ENCODE peak calls at places on chromosomes 7 and 10, in four cellular contexts. One of them, this sample, is unnamed.

GRCh38 chr7:149787428-149788299 is 14.3 kb upstream of the ZNF467 start:
- DNase-seq in stimulated activated CD8-positive, alpha-beta memory T cell treated with anti-CD3 and anti-CD28 coated beads, Interleukin-12 subunit alpha, Interleukin-12 subunit beta, amount 100 ng/mL, for 1 hour: no peak
- DNase-seq in mesendoderm: peak
- DNase-seq in activated T-helper 1 cell treated with anti-CD3 and anti-CD28 coated beads, Interleukin-12 subunit alpha, Interleukin-12 subunit beta, Interleukin-2, Interleukin-4 antibody, amounts not matched to agents 30 ng/mL and 10 ng/mL and 1 ng/mL, durations not matched to agents 14 hours and 24 hours and 36 hours: no peak
- DNase-seq in this sample: no peak

GRCh38 chr10:19531324-19531723 is 284.9 kb upstream of the PLXDC2 start:
- DNase-seq in stimulated activated CD8-positive, alpha-beta memory T cell treated with anti-CD3 and anti-CD28 coated beads, Interleukin-12 subunit alpha, Interleukin-12 subunit beta, amount 100 ng/mL, for 1 hour: no peak
- DNase-seq in activated T-helper 1 cell treated with anti-CD3 and anti-CD28 coated beads, Interleukin-12 subunit alpha, Interleukin-12 subunit beta, Interleukin-2, Interleukin-4 antibody, amounts not matched to agents 30 ng/mL and 10 ng/mL and 1 ng/mL, durations not matched to agents 14 hours and 24 hours and 36 hours: no peak
- DNase-seq in mesendoderm: no peak
- DNase-seq in this sample: no peak

GRCh38 chr7:41711283-41712064 is 8.6 kb upstream of the INHBA start:
- DNase-seq in activated T-helper 1 cell treated with anti-CD3 and anti-CD28 coated beads, Interleukin-12 subunit alpha, Interleukin-12 subunit beta, Interleukin-2, Interleukin-4 antibody, amounts not matched to agents 30 ng/mL and 10 ng/mL and 1 ng/mL, durations not matched to agents 14 hours and 24 hours and 36 hours: no peak
- DNase-seq in stimulated activated CD8-positive, alpha-beta memory T cell treated with anti-CD3 and anti-CD28 coated beads, Interleukin-12 subunit alpha, Interleukin-12 subunit beta, amount 100 ng/mL, for 1 hour: no peak
- DNase-seq in mesendoderm: peak
- DNase-seq in this sample: no peak

GRCh38 chr7:51927738-51928137 is 611.1 kb upstream of the COBL start:
- DNase-seq in activated T-helper 1 cell treated with anti-CD3 and anti-CD28 coated beads, Interleukin-12 subunit alpha, Interleukin-12 subunit beta, Interleukin-2, Interleukin-4 antibody, amounts not matched to agents 30 ng/mL and 10 ng/mL and 1 ng/mL, durations not matched to agents 14 hours and 24 hours and 36 hours: no peak
- DNase-seq in stimulated activated CD8-positive, alpha-beta memory T cell treated with anti-CD3 and anti-CD28 coated beads, Interleukin-12 subunit alpha, Interleukin-12 subunit beta, amount 100 ng/mL, for 1 hour: no peak
- DNase-seq in mesendoderm: peak
- DNase-seq in this sample: no peak

GRCh38 chr10:104286939-104287338 is 18.0 kb downstream of the GSTO2 start:
- DNase-seq in stimulated activated CD8-positive, alpha-beta memory T cell treated with anti-CD3 and anti-CD28 coated beads, Interleukin-12 subunit alpha, Interleukin-12 subunit beta, amount 100 ng/mL, for 1 hour: no peak
- DNase-seq in mesendoderm: no peak
- DNase-seq in activated T-helper 1 cell treated with anti-CD3 and anti-CD28 coated beads, Interleukin-12 subunit alpha, Interleukin-12 subunit beta, Interleukin-2, Interleukin-4 antibody, amounts not matched to agents 30 ng/mL and 10 ng/mL and 1 ng/mL, durations not matched to agents 14 hours and 24 hours and 36 hours: no peak
- DNase-seq in this sample: no peak

GRCh38 chr10:31381766-31382316 is 62.8 kb downstream of the ZEB1 start:
- DNase-seq in mesendoderm: no peak
- DNase-seq in stimulated activated CD8-positive, alpha-beta memory T cell treated with anti-CD3 and anti-CD28 coated beads, Interleukin-12 subunit alpha, Interleukin-12 subunit beta, amount 100 ng/mL, for 1 hour: no peak
- DNase-seq in activated T-helper 1 cell treated with anti-CD3 and anti-CD28 coated beads, Interleukin-12 subunit alpha, Interleukin-12 subunit beta, Interleukin-2, Interleukin-4 antibody, amounts not matched to agents 30 ng/mL and 10 ng/mL and 1 ng/mL, durations not matched to agents 14 hours and 24 hours and 36 hours: no peak
- DNase-seq in this sample: no peak

GRCh38 chr7:2450198-2451107 is 25.7 kb downstream of the GRIFIN start:
- DNase-seq in stimulated activated CD8-positive, alpha-beta memory T cell treated with anti-CD3 and anti-CD28 coated beads, Interleukin-12 subunit alpha, Interleukin-12 subunit beta, amount 100 ng/mL, for 1 hour: no peak
- DNase-seq in mesendoderm: no peak
- DNase-seq in activated T-helper 1 cell treated with anti-CD3 and anti-CD28 coated beads, Interleukin-12 subunit alpha, Interleukin-12 subunit beta, Interleukin-2, Interleukin-4 antibody, amounts not matched to agents 30 ng/mL and 10 ng/mL and 1 ng/mL, durations not matched to agents 14 hours and 24 hours and 36 hours: no peak
- DNase-seq in this sample: no peak

GRCh38 chr10:107727762-107728317 is 563.3 kb upstream of the SORCS1 start:
- DNase-seq in mesendoderm: no peak
- DNase-seq in activated T-helper 1 cell treated with anti-CD3 and anti-CD28 coated beads, Interleukin-12 subunit alpha, Interleukin-12 subunit beta, Interleukin-2, Interleukin-4 antibody, amounts not matched to agents 30 ng/mL and 10 ng/mL and 1 ng/mL, durations not matched to agents 14 hours and 24 hours and 36 hours: no peak
- DNase-seq in stimulated activated CD8-positive, alpha-beta memory T cell treated with anti-CD3 and anti-CD28 coated beads, Interleukin-12 subunit alpha, Interleukin-12 subunit beta, amount 100 ng/mL, for 1 hour: no peak
- DNase-seq in this sample: peak

GRCh38 chr7:158949359-158949758 is 93.0 kb downstream of the DYNC2I1 start:
- DNase-seq in stimulated activated CD8-positive, alpha-beta memory T cell treated with anti-CD3 and anti-CD28 coated beads, Interleukin-12 subunit alpha, Interleukin-12 subunit beta, amount 100 ng/mL, for 1 hour: no peak
- DNase-seq in activated T-helper 1 cell treated with anti-CD3 and anti-CD28 coated beads, Interleukin-12 subunit alpha, Interleukin-12 subunit beta, Interleukin-2, Interleukin-4 antibody, amounts not matched to agents 30 ng/mL and 10 ng/mL and 1 ng/mL, durations not matched to agents 14 hours and 24 hours and 36 hours: no peak
- DNase-seq in mesendoderm: no peak
- DNase-seq in this sample: no peak

GRCh38 chr7:42292991-42293521 is 56.0 kb upstream of the GLI3 start:
- DNase-seq in mesendoderm: peak
- DNase-seq in stimulated activated CD8-positive, alpha-beta memory T cell treated with anti-CD3 and anti-CD28 coated beads, Interleukin-12 subunit alpha, Interleukin-12 subunit beta, amount 100 ng/mL, for 1 hour: no peak
- DNase-seq in activated T-helper 1 cell treated with anti-CD3 and anti-CD28 coated beads, Interleukin-12 subunit alpha, Interleukin-12 subunit beta, Interleukin-2, Interleukin-4 antibody, amounts not matched to agents 30 ng/mL and 10 ng/mL and 1 ng/mL, durations not matched to agents 14 hours and 24 hours and 36 hours: no peak
- DNase-seq in this sample: no peak

GRCh38 chr10:98163941-98164340 is 29.5 kb downstream of the R3HCC1L start:
- DNase-seq in mesendoderm: no peak
- DNase-seq in stimulated activated CD8-positive, alpha-beta memory T cell treated with anti-CD3 and anti-CD28 coated beads, Interleukin-12 subunit alpha, Interleukin-12 subunit beta, amount 100 ng/mL, for 1 hour: no peak
- DNase-seq in activated T-helper 1 cell treated with anti-CD3 and anti-CD28 coated beads, Interleukin-12 subunit alpha, Interleukin-12 subunit beta, Interleukin-2, Interleukin-4 antibody, amounts not matched to agents 30 ng/mL and 10 ng/mL and 1 ng/mL, durations not matched to agents 14 hours and 24 hours and 36 hours: no peak
- DNase-seq in this sample: no peak